ENCODE peak calls at places on chromosome 1, in nine cellular contexts. V, G, I, T, E, O, Y, D and U are unnamed samples.

GRCh38 chr1:232519186-232519585 is 110.7 kb downstream of the SIPA1L2 start:
- DNase-seq in V (no peak), T (no peak), Y (no peak), D (no peak), E (no peak), O (no peak), I (no peak), G (no peak), U (no peak)

GRCh38 chr1:226953175-226953800 is 13.2 kb downstream of the COQ8A start:
- DNase-seq in T (no peak), D (no peak), G (no peak), O (no peak), E (no peak), I (no peak), Y (no peak), V (no peak), U (no peak)

GRCh38 chr1:12339410-12339809 is 109.6 kb downstream of the VPS13D start:
- DNase-seq in I (no peak), V (no peak), O (no peak), D (no peak), E (no peak), Y (no peak), T (no peak), G (no peak), U (no peak)

GRCh38 chr1:231866392-231867331 is 240.1 kb downstream of the DISC1 start:
- DNase-seq in G (peak; percentile 73), D (peak; percentile 22), O (peak; percentile 53), T (peak; percentile 47), Y (peak; percentile 73), E (no peak), I (peak; percentile 50), V (peak; percentile 49), U (peak; percentile 47)

GRCh38 chr1:151806170-151806569 is 951 bp upstream of the LINGO4 start:
- DNase-seq in G (no peak), Y (no peak), I (no peak), E (no peak), T (no peak), V (no peak), D (no peak), O (no peak), U (no peak)

GRCh38 chr1:116710326-116711060 is 43.0 kb upstream of the IGSF3 start:
- DNase-seq in E (no peak), V (no peak), Y (peak; percentile 8), T (no peak), O (no peak), G (no peak), I (no peak), D (no peak), U (no peak)

GRCh38 chr1:218315638-218316037 is 29.5 kb upstream of the TGFB2 start:
- DNase-seq in O (no peak), E (no peak), D (no peak), V (no peak), Y (no peak), T (no peak), G (no peak), I (no peak), U (no peak)

GRCh38 chr1:206588492-206588891 is 23.8 kb downstream of the EIF2D start:
- DNase-seq in E (no peak), Y (peak; percentile 39), O (no peak), T (no peak), V (no peak), I (no peak), G (no peak), D (no peak), U (no peak)

GRCh38 chr1:39635871-39636210 is 3.6 kb downstream of the HEYL start:
- DNase-seq in D (no peak), E (no peak), I (no peak), G (no peak), V (no peak), Y (no peak), T (no peak), O (no peak), U (no peak)

GRCh38 chr1:180094705-180095280 is 59.9 kb upstream of the QSOX1 start:
- DNase-seq in O (no peak), Y (no peak), V (no peak), T (no peak), E (no peak), D (no peak), G (no peak), I (no peak), U (no peak)

GRCh38 chr1:227741166-227741870 is 6.1 kb downstream of the SNAP47 start:
- DNase-seq in O (no peak), E (no peak), Y (no peak), G (peak; percentile 24), V (no peak), T (no peak), D (no peak), I (no peak), U (no peak)

GRCh38 chr1:205068457-205069035 is 15.7 kb downstream of the TMEM81 start:
- DNase-seq in T (no peak), D (no peak), G (no peak), E (no peak), V (no peak), O (no peak), I (no peak), Y (peak; percentile 58), U (no peak)

GRCh38 chr1:33902486-33903209 is 38.8 kb downstream of the HMGB4 start:
- DNase-seq in G (no peak), E (no peak), O (no peak), D (no peak), T (no peak), V (peak; percentile 38), I (no peak), Y (no peak), U (no peak)

GRCh38 chr1:231037585-231038517 is 2.2 kb downstream of the FAM89A start:
- DNase-seq in G (no peak), T (no peak), I (no peak), D (no peak), E (no peak), O (no peak), Y (peak; percentile 71), V (no peak), U (no peak)

GRCh38 chr1:56508523-56508983 is 70.8 kb downstream of the PLPP3 start:
- DNase-seq in O (no peak), D (no peak), V (no peak), I (no peak), T (no peak), G (no peak), Y (peak; percentile 67), E (peak; percentile 78), U (no peak)

GRCh38 chr1:32779242-32779641 is 37.9 kb downstream of the YARS1 start:
- DNase-seq in G (no peak), V (no peak), I (no peak), T (no peak), E (no peak), D (no peak), Y (no peak), O (no peak), U (no peak)

GRCh38 chr1:77889671-77890070 is 1.2 kb downstream of the NEXN start:
- DNase-seq in G (no peak), V (no peak), T (no peak), D (no peak), I (no peak), E (no peak), O (no peak), Y (peak; percentile 74), U (no peak)

GRCh38 chr1:67213164-67213563 is 46.9 kb downstream of the IL23R start:
- DNase-seq in G (no peak), D (no peak), Y (peak; percentile 52), T (no peak), V (peak; percentile 54), O (no peak), E (no peak), I (peak; percentile 39), U (no peak)

DNA sequence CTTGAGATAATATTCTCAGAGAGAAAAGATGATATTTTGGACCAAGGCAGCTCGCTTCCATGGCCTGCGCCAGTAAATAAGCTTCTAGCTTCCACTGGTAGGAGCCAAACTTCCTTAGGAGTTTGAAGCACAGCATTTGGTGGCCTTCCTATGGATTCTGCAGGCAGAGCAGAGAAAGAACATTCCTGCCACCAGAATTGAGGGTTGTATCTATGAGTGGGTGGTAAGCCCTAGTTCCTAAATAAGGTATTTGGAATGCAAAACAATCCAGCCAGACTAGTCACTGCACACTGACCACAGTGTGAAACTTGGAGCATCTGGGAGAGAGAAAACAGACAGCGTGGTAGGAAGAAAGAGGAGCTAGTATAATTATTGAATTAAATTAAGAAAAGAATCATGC is 54.1 kb upstream of the BCAR3 start:
- DNase-seq in I (no peak), Y (peak; percentile 86), D (peak; percentile 26), T (no peak), V (no peak), O (no peak), E (no peak), G (no peak), U (no peak)
- TF ChIP-seq CTCF in I (no peak), Y (peak; percentile 47), D (no peak), T (no peak), V (no peak), O (no peak), E (no peak), G (no peak), U (no peak)

DNA sequence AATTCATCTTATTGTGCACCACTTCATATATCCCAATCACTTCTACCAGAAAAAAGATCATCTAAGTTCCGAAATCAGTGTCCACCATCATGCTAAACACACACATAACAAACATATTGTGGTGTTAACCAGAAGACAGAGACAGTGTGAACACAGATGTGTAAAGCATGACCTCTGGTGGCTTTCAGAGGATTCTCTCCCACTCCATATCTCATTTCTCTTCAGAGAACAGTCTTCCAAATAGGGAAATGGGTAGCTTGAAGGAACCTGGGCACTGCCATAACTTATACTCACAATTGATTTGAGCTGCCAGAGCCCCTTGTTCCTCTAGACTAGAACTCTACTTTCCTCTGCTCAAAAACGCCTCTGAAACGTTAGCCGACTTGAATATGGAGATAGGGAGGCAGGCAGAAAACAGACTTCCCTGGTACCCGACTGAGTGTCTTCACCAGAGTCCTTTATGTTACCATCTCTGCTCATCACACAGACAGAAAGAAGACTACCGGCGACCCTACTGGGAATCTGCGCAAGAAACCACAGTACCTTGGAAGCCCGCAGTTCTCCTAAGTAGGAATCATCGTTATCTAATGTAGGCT is 1.8 kb upstream of the ELAPOR1 start:
- DNase-seq in I (no peak), O (peak; percentile 49), V (peak; percentile 39), D (no peak), Y (peak; percentile 57), T (no peak), E (no peak), G (no peak), U (no peak)
- TF ChIP-seq CTCF in I (no peak), O (no peak), V (peak; percentile 31), D (no peak), Y (peak; percentile 18), T (no peak), E (no peak), G (no peak), U (no peak)

DNA sequence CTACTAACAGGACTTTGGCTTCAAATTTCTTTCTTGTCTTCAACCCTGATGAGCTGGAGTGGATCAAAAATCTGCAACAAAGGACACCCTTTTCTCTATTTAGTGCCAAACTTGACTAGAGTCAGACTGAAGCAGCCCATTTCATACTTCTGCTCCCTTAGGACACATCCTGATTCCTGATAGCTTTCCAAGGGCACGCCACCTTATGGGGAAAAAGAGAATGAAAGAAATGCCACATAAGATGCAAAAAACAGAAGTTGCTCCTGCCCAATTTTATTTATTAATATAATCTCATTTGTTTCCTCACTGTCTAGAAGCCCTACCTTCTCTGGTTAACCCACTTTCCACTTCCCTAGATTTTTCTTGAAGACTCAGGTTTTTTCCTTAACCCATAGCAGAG is 72.7 kb upstream of the NBPF4 start:
- DNase-seq in Y (peak; percentile 9), V (no peak), D (no peak), I (no peak), O (no peak), T (no peak), E (no peak), G (no peak), U (no peak)
- TF ChIP-seq CTCF in Y (peak; percentile 36), V (no peak), D (peak; percentile 33), I (peak; percentile 69), O (no peak), T (no peak), E (no peak), G (no peak), U (peak; percentile 36)

GRCh38 chr1:15038232-15039016 is 115.1 kb upstream of the TMEM51 start:
- DNase-seq in I (peak; percentile 53), D (no peak), G (no peak), E (no peak), Y (peak; percentile 51), V (peak; percentile 53), T (no peak), O (no peak), U (no peak)
- TF ChIP-seq CTCF in I (peak; percentile 79), D (peak; percentile 52), G (no peak), E (no peak), Y (peak; percentile 64), V (peak; percentile 36), T (no peak), O (peak; percentile 20), U (peak; percentile 51)